ENCODE peak calls at places on chromosomes 1 and 21, in seven cellular contexts. One of them, this sample, is unnamed.

GRCh38 chr1:81550753-81551152 is 250.0 kb upstream of the ADGRL2 start:
- DNase-seq in MV-4-11: no peak
- DNase-seq in HepG2: no peak
- DNase-seq in astrocyte of the hippocampus: no peak
- DNase-seq in Panc1: no peak
- DNase-seq in activated T-helper 1 cell treated with anti-CD3 and anti-CD28 coated beads, Interleukin-12 subunit alpha, Interleukin-12 subunit beta, Interleukin-2, Interleukin-4 antibody, amounts not matched to agents 30 ng/mL and 10 ng/mL and 1 ng/mL, durations not matched to agents 14 hours and 24 hours and 36 hours: no peak
- DNase-seq in glomerular endothelial cell: no peak
- DNase-seq in this sample: no peak

GRCh38 chr1:63319069-63320023 is 3.0 kb upstream of the FOXD3 start:
- DNase-seq in MV-4-11: no peak
- DNase-seq in HepG2: no peak
- DNase-seq in astrocyte of the hippocampus: no peak
- DNase-seq in Panc1: no peak
- DNase-seq in activated T-helper 1 cell treated with anti-CD3 and anti-CD28 coated beads, Interleukin-12 subunit alpha, Interleukin-12 subunit beta, Interleukin-2, Interleukin-4 antibody, amounts not matched to agents 30 ng/mL and 10 ng/mL and 1 ng/mL, durations not matched to agents 14 hours and 24 hours and 36 hours: no peak
- DNase-seq in glomerular endothelial cell: no peak
- DNase-seq in this sample: no peak

GRCh38 chr1:3004285-3005205 is 16.7 kb upstream of the ACTRT2 start:
- DNase-seq in MV-4-11: no peak
- DNase-seq in HepG2: no peak
- DNase-seq in astrocyte of the hippocampus: no peak
- DNase-seq in Panc1: no peak
- DNase-seq in activated T-helper 1 cell treated with anti-CD3 and anti-CD28 coated beads, Interleukin-12 subunit alpha, Interleukin-12 subunit beta, Interleukin-2, Interleukin-4 antibody, amounts not matched to agents 30 ng/mL and 10 ng/mL and 1 ng/mL, durations not matched to agents 14 hours and 24 hours and 36 hours: no peak
- DNase-seq in glomerular endothelial cell: no peak
- DNase-seq in this sample: peak; percentile 31

GRCh38 chr1:2921970-2922686 is 99.1 kb upstream of the ACTRT2 start:
- DNase-seq in MV-4-11: no peak
- DNase-seq in HepG2: no peak
- DNase-seq in astrocyte of the hippocampus: no peak
- DNase-seq in Panc1: no peak
- DNase-seq in activated T-helper 1 cell treated with anti-CD3 and anti-CD28 coated beads, Interleukin-12 subunit alpha, Interleukin-12 subunit beta, Interleukin-2, Interleukin-4 antibody, amounts not matched to agents 30 ng/mL and 10 ng/mL and 1 ng/mL, durations not matched to agents 14 hours and 24 hours and 36 hours: peak; percentile 5
- DNase-seq in glomerular endothelial cell: no peak
- DNase-seq in this sample: no peak

GRCh38 chr21:37338671-37339526 is 27.7 kb upstream of the DYRK1A start:
- DNase-seq in MV-4-11: no peak
- DNase-seq in HepG2: peak; percentile 79
- DNase-seq in astrocyte of the hippocampus: peak; percentile 62
- DNase-seq in Panc1: peak; percentile 84
- DNase-seq in activated T-helper 1 cell treated with anti-CD3 and anti-CD28 coated beads, Interleukin-12 subunit alpha, Interleukin-12 subunit beta, Interleukin-2, Interleukin-4 antibody, amounts not matched to agents 30 ng/mL and 10 ng/mL and 1 ng/mL, durations not matched to agents 14 hours and 24 hours and 36 hours: no peak
- DNase-seq in glomerular endothelial cell: no peak
- DNase-seq in this sample: peak; percentile 60

GRCh38 chr1:27238032-27238431 is 3.6 kb downstream of the WDTC1 start:
- DNase-seq in MV-4-11: no peak
- DNase-seq in HepG2: no peak
- DNase-seq in astrocyte of the hippocampus: no peak
- DNase-seq in Panc1: no peak
- DNase-seq in activated T-helper 1 cell treated with anti-CD3 and anti-CD28 coated beads, Interleukin-12 subunit alpha, Interleukin-12 subunit beta, Interleukin-2, Interleukin-4 antibody, amounts not matched to agents 30 ng/mL and 10 ng/mL and 1 ng/mL, durations not matched to agents 14 hours and 24 hours and 36 hours: no peak
- DNase-seq in glomerular endothelial cell: no peak
- DNase-seq in this sample: no peak

GRCh38 chr1:91712981-91713841 is 172.7 kb downstream of the TGFBR3 start:
- DNase-seq in MV-4-11: peak; percentile 88
- DNase-seq in HepG2: no peak
- DNase-seq in astrocyte of the hippocampus: no peak
- DNase-seq in Panc1: no peak
- DNase-seq in activated T-helper 1 cell treated with anti-CD3 and anti-CD28 coated beads, Interleukin-12 subunit alpha, Interleukin-12 subunit beta, Interleukin-2, Interleukin-4 antibody, amounts not matched to agents 30 ng/mL and 10 ng/mL and 1 ng/mL, durations not matched to agents 14 hours and 24 hours and 36 hours: peak; percentile 52
- DNase-seq in glomerular endothelial cell: no peak
- DNase-seq in this sample: no peak

GRCh38 chr1:22323141-22323845 is 128.4 kb upstream of the ZBTB40 start:
- DNase-seq in MV-4-11: no peak
- DNase-seq in HepG2: no peak
- DNase-seq in astrocyte of the hippocampus: no peak
- DNase-seq in Panc1: no peak
- DNase-seq in activated T-helper 1 cell treated with anti-CD3 and anti-CD28 coated beads, Interleukin-12 subunit alpha, Interleukin-12 subunit beta, Interleukin-2, Interleukin-4 antibody, amounts not matched to agents 30 ng/mL and 10 ng/mL and 1 ng/mL, durations not matched to agents 14 hours and 24 hours and 36 hours: no peak
- DNase-seq in glomerular endothelial cell: no peak
- DNase-seq in this sample: no peak

GRCh38 chr1:30919025-30919881 is 10.7 kb upstream of the SDC3 start:
- DNase-seq in MV-4-11: peak; percentile 75
- DNase-seq in HepG2: no peak
- DNase-seq in astrocyte of the hippocampus: peak; percentile 78
- DNase-seq in Panc1: no peak
- DNase-seq in activated T-helper 1 cell treated with anti-CD3 and anti-CD28 coated beads, Interleukin-12 subunit alpha, Interleukin-12 subunit beta, Interleukin-2, Interleukin-4 antibody, amounts not matched to agents 30 ng/mL and 10 ng/mL and 1 ng/mL, durations not matched to agents 14 hours and 24 hours and 36 hours: no peak
- DNase-seq in glomerular endothelial cell: no peak
- DNase-seq in this sample: no peak

GRCh38 chr1:234730542-234731370 is 120.8 kb upstream of the IRF2BP2 start:
- DNase-seq in MV-4-11: no peak
- DNase-seq in HepG2: no peak
- DNase-seq in astrocyte of the hippocampus: no peak
- DNase-seq in Panc1: no peak
- DNase-seq in activated T-helper 1 cell treated with anti-CD3 and anti-CD28 coated beads, Interleukin-12 subunit alpha, Interleukin-12 subunit beta, Interleukin-2, Interleukin-4 antibody, amounts not matched to agents 30 ng/mL and 10 ng/mL and 1 ng/mL, durations not matched to agents 14 hours and 24 hours and 36 hours: peak; percentile 49
- DNase-seq in glomerular endothelial cell: no peak
- DNase-seq in this sample: no peak

GRCh38 chr1:243620096-243620495 is 229.9 kb downstream of the AKT3 start:
- DNase-seq in MV-4-11: no peak
- DNase-seq in HepG2: no peak
- DNase-seq in astrocyte of the hippocampus: no peak
- DNase-seq in Panc1: no peak
- DNase-seq in activated T-helper 1 cell treated with anti-CD3 and anti-CD28 coated beads, Interleukin-12 subunit alpha, Interleukin-12 subunit beta, Interleukin-2, Interleukin-4 antibody, amounts not matched to agents 30 ng/mL and 10 ng/mL and 1 ng/mL, durations not matched to agents 14 hours and 24 hours and 36 hours: no peak
- DNase-seq in glomerular endothelial cell: no peak
- DNase-seq in this sample: no peak

GRCh38 chr1:159141584-159142518 is 29.6 kb upstream of the CADM3 start:
- DNase-seq in MV-4-11: no peak
- DNase-seq in HepG2: no peak
- DNase-seq in astrocyte of the hippocampus: peak; percentile 86
- DNase-seq in Panc1: no peak
- DNase-seq in activated T-helper 1 cell treated with anti-CD3 and anti-CD28 coated beads, Interleukin-12 subunit alpha, Interleukin-12 subunit beta, Interleukin-2, Interleukin-4 antibody, amounts not matched to agents 30 ng/mL and 10 ng/mL and 1 ng/mL, durations not matched to agents 14 hours and 24 hours and 36 hours: no peak
- DNase-seq in glomerular endothelial cell: no peak
- DNase-seq in this sample: no peak

GRCh38 chr21:38352536-38353219 is 95.9 kb downstream of the KCNJ15 start:
- DNase-seq in MV-4-11: no peak
- DNase-seq in HepG2: peak; percentile 3
- DNase-seq in astrocyte of the hippocampus: peak; percentile 89
- DNase-seq in Panc1: no peak
- DNase-seq in activated T-helper 1 cell treated with anti-CD3 and anti-CD28 coated beads, Interleukin-12 subunit alpha, Interleukin-12 subunit beta, Interleukin-2, Interleukin-4 antibody, amounts not matched to agents 30 ng/mL and 10 ng/mL and 1 ng/mL, durations not matched to agents 14 hours and 24 hours and 36 hours: no peak
- DNase-seq in glomerular endothelial cell: no peak
- DNase-seq in this sample: peak; percentile 70

GRCh38 chr1:108747128-108747827 is 804 bp downstream of the STXBP3 start:
- DNase-seq in MV-4-11: peak; percentile 75
- DNase-seq in HepG2: peak; percentile 79
- DNase-seq in astrocyte of the hippocampus: peak; percentile 89
- DNase-seq in Panc1: peak; percentile 22
- DNase-seq in activated T-helper 1 cell treated with anti-CD3 and anti-CD28 coated beads, Interleukin-12 subunit alpha, Interleukin-12 subunit beta, Interleukin-2, Interleukin-4 antibody, amounts not matched to agents 30 ng/mL and 10 ng/mL and 1 ng/mL, durations not matched to agents 14 hours and 24 hours and 36 hours: peak; percentile 32
- DNase-seq in glomerular endothelial cell: peak; percentile 55
- DNase-seq in this sample: peak; percentile 88

GRCh38 chr1:9984253-9984652 is 12.8 kb upstream of the RBP7 start:
- DNase-seq in MV-4-11: no peak
- DNase-seq in HepG2: no peak
- DNase-seq in astrocyte of the hippocampus: no peak
- DNase-seq in Panc1: no peak
- DNase-seq in activated T-helper 1 cell treated with anti-CD3 and anti-CD28 coated beads, Interleukin-12 subunit alpha, Interleukin-12 subunit beta, Interleukin-2, Interleukin-4 antibody, amounts not matched to agents 30 ng/mL and 10 ng/mL and 1 ng/mL, durations not matched to agents 14 hours and 24 hours and 36 hours: no peak
- DNase-seq in glomerular endothelial cell: no peak
- DNase-seq in this sample: no peak

GRCh38 chr1:186680031-186681012 is at the start of gene PTGS2:
- DNase-seq in MV-4-11: peak; percentile 95
- DNase-seq in HepG2: no peak
- DNase-seq in astrocyte of the hippocampus: peak; percentile 80
- DNase-seq in Panc1: no peak
- DNase-seq in activated T-helper 1 cell treated with anti-CD3 and anti-CD28 coated beads, Interleukin-12 subunit alpha, Interleukin-12 subunit beta, Interleukin-2, Interleukin-4 antibody, amounts not matched to agents 30 ng/mL and 10 ng/mL and 1 ng/mL, durations not matched to agents 14 hours and 24 hours and 36 hours: peak; percentile 21
- DNase-seq in glomerular endothelial cell: peak; percentile 96
- DNase-seq in this sample: peak; percentile 86

GRCh38 chr21:14989359-14989758 is 75.4 kb downstream of the NRIP1 start:
- DNase-seq in MV-4-11: no peak
- DNase-seq in HepG2: no peak
- DNase-seq in astrocyte of the hippocampus: no peak
- DNase-seq in Panc1: no peak
- DNase-seq in activated T-helper 1 cell treated with anti-CD3 and anti-CD28 coated beads, Interleukin-12 subunit alpha, Interleukin-12 subunit beta, Interleukin-2, Interleukin-4 antibody, amounts not matched to agents 30 ng/mL and 10 ng/mL and 1 ng/mL, durations not matched to agents 14 hours and 24 hours and 36 hours: no peak
- DNase-seq in glomerular endothelial cell: no peak
- DNase-seq in this sample: no peak

GRCh38 chr1:29523531-29523930 is 287.2 kb downstream of the PTPRU start:
- DNase-seq in MV-4-11: no peak
- DNase-seq in HepG2: no peak
- DNase-seq in astrocyte of the hippocampus: no peak
- DNase-seq in Panc1: no peak
- DNase-seq in activated T-helper 1 cell treated with anti-CD3 and anti-CD28 coated beads, Interleukin-12 subunit alpha, Interleukin-12 subunit beta, Interleukin-2, Interleukin-4 antibody, amounts not matched to agents 30 ng/mL and 10 ng/mL and 1 ng/mL, durations not matched to agents 14 hours and 24 hours and 36 hours: no peak
- DNase-seq in glomerular endothelial cell: no peak
- DNase-seq in this sample: no peak

GRCh38 chr1:158045639-158046038 is 52.2 kb downstream of the KIRREL1 start:
- DNase-seq in MV-4-11: no peak
- DNase-seq in HepG2: no peak
- DNase-seq in astrocyte of the hippocampus: peak; percentile 91
- DNase-seq in Panc1: no peak
- DNase-seq in activated T-helper 1 cell treated with anti-CD3 and anti-CD28 coated beads, Interleukin-12 subunit alpha, Interleukin-12 subunit beta, Interleukin-2, Interleukin-4 antibody, amounts not matched to agents 30 ng/mL and 10 ng/mL and 1 ng/mL, durations not matched to agents 14 hours and 24 hours and 36 hours: no peak
- DNase-seq in glomerular endothelial cell: peak; percentile 36
- DNase-seq in this sample: no peak

GRCh38 chr1:100188617-100189016 is 10.6 kb upstream of the LRRC39 start:
- DNase-seq in MV-4-11: peak; percentile 26
- DNase-seq in HepG2: no peak
- DNase-seq in astrocyte of the hippocampus: peak; percentile 97
- DNase-seq in Panc1: no peak
- DNase-seq in activated T-helper 1 cell treated with anti-CD3 and anti-CD28 coated beads, Interleukin-12 subunit alpha, Interleukin-12 subunit beta, Interleukin-2, Interleukin-4 antibody, amounts not matched to agents 30 ng/mL and 10 ng/mL and 1 ng/mL, durations not matched to agents 14 hours and 24 hours and 36 hours: no peak
- DNase-seq in glomerular endothelial cell: no peak
- DNase-seq in this sample: no peak

GRCh38 chr1:236524142-236524891 is 535 bp downstream of the LGALS8 start:
- DNase-seq in MV-4-11: peak; percentile 82
- DNase-seq in HepG2: peak; percentile 85
- DNase-seq in astrocyte of the hippocampus: peak; percentile 62
- DNase-seq in Panc1: no peak
- DNase-seq in activated T-helper 1 cell treated with anti-CD3 and anti-CD28 coated beads, Interleukin-12 subunit alpha, Interleukin-12 subunit beta, Interleukin-2, Interleukin-4 antibody, amounts not matched to agents 30 ng/mL and 10 ng/mL and 1 ng/mL, durations not matched to agents 14 hours and 24 hours and 36 hours: peak; percentile 64
- DNase-seq in glomerular endothelial cell: peak; percentile 45
- DNase-seq in this sample: peak; percentile 68

GRCh38 chr1:156389311-156389710 is 20.3 kb downstream of the RHBG start:
- DNase-seq in MV-4-11: no peak
- DNase-seq in HepG2: no peak
- DNase-seq in astrocyte of the hippocampus: no peak
- DNase-seq in Panc1: no peak
- DNase-seq in activated T-helper 1 cell treated with anti-CD3 and anti-CD28 coated beads, Interleukin-12 subunit alpha, Interleukin-12 subunit beta, Interleukin-2, Interleukin-4 antibody, amounts not matched to agents 30 ng/mL and 10 ng/mL and 1 ng/mL, durations not matched to agents 14 hours and 24 hours and 36 hours: no peak
- DNase-seq in glomerular endothelial cell: no peak
- DNase-seq in this sample: no peak

GRCh38 chr1:160046494-160047115 is 14.8 kb upstream of the PIGM start:
- DNase-seq in MV-4-11: peak; percentile 18
- DNase-seq in HepG2: peak; percentile 69
- DNase-seq in astrocyte of the hippocampus: peak; percentile 56
- DNase-seq in Panc1: no peak
- DNase-seq in activated T-helper 1 cell treated with anti-CD3 and anti-CD28 coated beads, Interleukin-12 subunit alpha, Interleukin-12 subunit beta, Interleukin-2, Interleukin-4 antibody, amounts not matched to agents 30 ng/mL and 10 ng/mL and 1 ng/mL, durations not matched to agents 14 hours and 24 hours and 36 hours: peak; percentile 22
- DNase-seq in glomerular endothelial cell: no peak
- DNase-seq in this sample: no peak

GRCh38 chr1:247857069-247857985 is at the start of gene TRIM58:
- DNase-seq in MV-4-11: no peak
- DNase-seq in HepG2: no peak
- DNase-seq in astrocyte of the hippocampus: peak; percentile 44
- DNase-seq in Panc1: no peak
- DNase-seq in activated T-helper 1 cell treated with anti-CD3 and anti-CD28 coated beads, Interleukin-12 subunit alpha, Interleukin-12 subunit beta, Interleukin-2, Interleukin-4 antibody, amounts not matched to agents 30 ng/mL and 10 ng/mL and 1 ng/mL, durations not matched to agents 14 hours and 24 hours and 36 hours: peak; percentile 3
- DNase-seq in glomerular endothelial cell: no peak
- DNase-seq in this sample: peak; percentile 75

GRCh38 chr1:30645807-30646206 is 77.6 kb downstream of the MATN1 start:
- DNase-seq in MV-4-11: no peak
- DNase-seq in HepG2: no peak
- DNase-seq in astrocyte of the hippocampus: no peak
- DNase-seq in Panc1: peak; percentile 7
- DNase-seq in activated T-helper 1 cell treated with anti-CD3 and anti-CD28 coated beads, Interleukin-12 subunit alpha, Interleukin-12 subunit beta, Interleukin-2, Interleukin-4 antibody, amounts not matched to agents 30 ng/mL and 10 ng/mL and 1 ng/mL, durations not matched to agents 14 hours and 24 hours and 36 hours: no peak
- DNase-seq in glomerular endothelial cell: no peak
- DNase-seq in this sample: no peak

This sample was measured in Right ventricle myocardium inferior.